ENCODE peak calls at places on chromosome 12, in six cellular contexts. D is HCT116, R is endothelial cell of umbilical vein, T is stomach, L is GM23338, P is SK-N-MC. K is an unnamed sample.

GRCh38 chr12:26855337-26856089 is 22.5 kb upstream of the ITPR2 start:
- DNase-seq in D (no peak), R (no peak), T (no peak), L (no peak), P (no peak), K (no peak)

GRCh38 chr12:26124491-26125450 is at the start of gene BHLHE41:
- DNase-seq in D (no peak), R (peak; percentile 23), T (peak; percentile 78), L (peak; percentile 93), P (no peak), K (peak; percentile 36)

GRCh38 chr12:49403887-49404517 is 36.7 kb downstream of the SPATS2 start:
- DNase-seq in D (no peak), R (no peak), T (no peak), L (no peak), P (no peak), K (no peak)

GRCh38 chr12:122148657-122149056 is 25.4 kb downstream of the IL31 start:
- DNase-seq in D (no peak), R (no peak), T (no peak), L (no peak), P (no peak), K (no peak)

GRCh38 chr12:29726321-29726692 is 57.4 kb downstream of the TMTC1 start:
- DNase-seq in D (no peak), R (peak; percentile 74), T (no peak), L (no peak), P (no peak), K (no peak)

GRCh38 chr12:4518106-4518728 is 20.5 kb upstream of the RAD51AP1 start:
- DNase-seq in D (peak; percentile 16), R (no peak), T (no peak), L (no peak), P (no peak), K (no peak)

GRCh38 chr12:31773223-31773750 is 44.5 kb upstream of the AMN1 start:
- DNase-seq in D (no peak), R (no peak), T (no peak), L (no peak), P (no peak), K (no peak)

GRCh38 chr12:57159341-57159740 is 11.9 kb upstream of the LRP1-AS start:
- DNase-seq in D (no peak), R (no peak), T (no peak), L (no peak), P (no peak), K (no peak)

GRCh38 chr12:26723379-26724308 is 109.3 kb downstream of the ITPR2 start:
- DNase-seq in D (no peak), R (peak; percentile 63), T (no peak), L (no peak), P (no peak), K (no peak)

GRCh38 chr12:124551268-124552144 is 15.9 kb downstream of the NCOR2 start:
- DNase-seq in D (no peak), R (no peak), T (peak; percentile 48), L (peak; percentile 84), P (no peak), K (no peak)

GRCh38 chr12:2834581-2835491 is at the start of gene NRIP2:
- DNase-seq in D (no peak), R (peak; percentile 29), T (no peak), L (peak; percentile 63), P (no peak), K (no peak)

GRCh38 chr12:6343518-6343917 is 1.6 kb upstream of the TNFRSF1A start:
- DNase-seq in D (no peak), R (no peak), T (no peak), L (no peak), P (no peak), K (no peak)

GRCh38 chr12:107818984-107819383 is 44.5 kb downstream of the ASCL4 start:
- DNase-seq in D (no peak), R (no peak), T (no peak), L (no peak), P (no peak), K (no peak)

GRCh38 chr12:120439646-120440247 is 1.8 kb downstream of the COX6A1 start:
- DNase-seq in D (peak; percentile 59), R (peak; percentile 67), T (peak; percentile 45), L (peak; percentile 91), P (no peak), K (peak; percentile 67)

GRCh38 chr12:48001426-48002178 is 2.7 kb downstream of the COL2A1 start:
- DNase-seq in D (peak; percentile 4), R (peak; percentile 39), T (peak; percentile 46), L (peak; percentile 83), P (no peak), K (peak; percentile 33)

GRCh38 chr12:11797993-11798720 is 148.7 kb downstream of the ETV6 start:
- DNase-seq in D (no peak), R (no peak), T (no peak), L (no peak), P (no peak), K (no peak)

GRCh38 chr12:25106818-25107217 is 88.1 kb downstream of the DNAI7 start:
- DNase-seq in D (no peak), R (no peak), T (no peak), L (no peak), P (no peak), K (no peak)

DNA sequence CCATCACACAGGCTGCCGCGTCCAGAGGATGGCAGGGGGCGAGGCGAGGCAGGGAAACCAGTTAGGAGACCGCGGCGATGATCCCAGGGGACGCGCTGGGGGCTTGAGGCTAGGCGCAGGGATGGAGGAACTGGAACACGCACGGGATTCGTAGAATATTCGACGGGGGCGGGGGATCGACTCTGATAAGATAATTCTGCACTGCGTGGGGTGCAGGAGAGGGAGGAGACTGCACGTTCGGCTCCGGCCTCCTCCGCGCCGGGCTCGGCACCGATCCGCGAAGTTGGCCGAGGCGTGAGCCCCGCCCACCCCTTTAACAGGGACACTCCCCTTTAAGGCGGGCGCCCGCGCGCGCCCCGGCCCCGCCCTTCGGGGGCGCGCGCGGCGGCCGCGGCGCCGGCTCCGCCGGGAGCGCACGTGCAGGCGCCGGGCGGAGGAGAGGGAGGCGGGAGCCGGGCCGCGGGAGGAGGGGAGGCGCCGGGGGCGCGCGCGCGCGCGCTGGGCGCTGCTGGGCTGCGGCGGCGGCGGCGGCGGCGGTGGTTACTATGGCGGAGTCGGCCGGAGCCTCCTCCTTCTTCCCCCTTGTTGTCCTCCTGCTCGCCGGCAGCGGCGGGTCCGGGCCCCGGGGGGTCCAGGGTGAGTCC is at the start of gene ACVR1B:
- DNase-seq in D (peak; percentile 86), R (peak; percentile 92), T (peak; percentile 95), L (peak; percentile 91), P (peak; percentile 39), K (peak; percentile 56)
- TF ChIP-seq POLR2AphosphoS5 in D (peak; percentile 63), R (peak; percentile 39), T (no peak), L (peak; percentile 23), P (peak; percentile 34), K (no peak)

GRCh38 chr12:115341442-115341841 is 657.5 kb upstream of the TBX3 start:
- DNase-seq in D (peak; percentile 72), R (peak; percentile 70), T (peak; percentile 36), L (no peak), P (no peak), K (no peak)
- TF ChIP-seq POLR2AphosphoS5 in D (peak; percentile 66), R (no peak), T (peak; percentile 28), L (no peak), P (no peak), K (no peak)

GRCh38 chr12:79424109-79424721 is 266.5 kb downstream of the PAWR start:
- DNase-seq in D (no peak), R (peak; percentile 88), T (no peak), L (no peak), P (no peak), K (no peak)
- TF ChIP-seq POLR2AphosphoS5 in D (no peak), R (peak; percentile 60), T (no peak), L (no peak), P (no peak), K (no peak)

DNA sequence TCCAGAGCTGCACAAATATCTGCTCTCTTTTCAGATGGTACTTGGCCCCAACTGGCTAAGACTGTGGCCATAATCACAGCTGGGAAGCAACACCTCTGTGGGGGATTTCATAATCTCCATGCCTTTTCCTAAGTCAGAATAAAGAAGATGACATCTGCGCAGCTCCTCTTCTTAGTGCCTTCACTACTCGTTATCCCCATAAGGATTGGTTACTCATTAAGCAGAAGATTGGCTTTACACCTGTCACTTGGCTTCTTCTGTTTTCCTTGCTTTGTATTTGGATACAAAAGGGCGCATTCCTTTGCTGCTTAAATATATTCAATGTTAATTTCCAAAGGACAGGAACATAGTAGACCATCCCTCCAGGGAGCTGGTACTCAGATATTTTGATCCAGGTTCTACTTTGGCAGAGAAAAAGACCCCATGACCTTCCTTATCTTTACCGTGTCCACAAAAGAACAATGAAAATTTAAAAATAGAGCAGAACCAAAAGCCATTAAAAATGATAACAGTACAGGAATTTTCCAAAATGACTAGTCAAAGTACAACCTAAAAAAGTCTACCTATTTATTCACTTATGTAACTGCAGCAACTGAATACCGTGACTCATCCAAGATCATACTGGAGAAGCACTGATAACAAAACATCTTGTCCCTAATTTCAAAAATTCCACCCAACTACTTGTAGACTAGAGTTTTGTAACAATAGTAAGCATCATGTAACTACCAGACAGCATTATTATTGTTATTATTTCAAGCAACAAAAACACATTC is 352.3 kb upstream of the TMPO start:
- DNase-seq in D (no peak), R (no peak), T (no peak), L (no peak), P (no peak), K (no peak)
- TF ChIP-seq POLR2AphosphoS5 in D (no peak), R (no peak), T (no peak), L (no peak), P (no peak), K (no peak)